ENCODE peak calls at places on chromosomes 3 and 15, in five cellular contexts. One of them, this sample, is unnamed.

GRCh38 chr15:69939513-69940440 is 157.9 kb downstream of the TLE3 start:
- DNase-seq in SJSA1: no peak
- DNase-seq in AG04450: no peak
- DNase-seq in NCI-H82: no peak
- DNase-seq in A172: no peak
- DNase-seq in this sample: no peak

GRCh38 chr3:100069472-100069871 is 44.8 kb downstream of the FILIP1L start:
- DNase-seq in NCI-H82: no peak
- DNase-seq in A172: no peak
- DNase-seq in AG04450: no peak
- DNase-seq in SJSA1: no peak
- DNase-seq in this sample: no peak

GRCh38 chr3:82364827-82365226 is 603.4 kb upstream of the GBE1 start:
- DNase-seq in SJSA1: no peak
- DNase-seq in A172: no peak
- DNase-seq in NCI-H82: no peak
- DNase-seq in AG04450: no peak
- DNase-seq in this sample: no peak

GRCh38 chr3:149936812-149937230 is 33.9 kb downstream of the PFN2 start:
- DNase-seq in AG04450: no peak
- DNase-seq in NCI-H82: peak; percentile 78
- DNase-seq in A172: peak; percentile 45
- DNase-seq in SJSA1: peak; percentile 43
- DNase-seq in this sample: peak; percentile 54

GRCh38 chr3:10514407-10515069 is 9.2 kb upstream of the ATP2B2 start:
- DNase-seq in A172: no peak
- DNase-seq in NCI-H82: no peak
- DNase-seq in SJSA1: no peak
- DNase-seq in AG04450: no peak
- DNase-seq in this sample: no peak

GRCh38 chr3:8712871-8713360 is 20.7 kb upstream of the CAV3 start:
- DNase-seq in NCI-H82: no peak
- DNase-seq in SJSA1: no peak
- DNase-seq in A172: no peak
- DNase-seq in AG04450: no peak
- DNase-seq in this sample: no peak

GRCh38 chr15:72787521-72787920 is 4.0 kb upstream of the ADPGK start:
- DNase-seq in AG04450: no peak
- DNase-seq in SJSA1: no peak
- DNase-seq in A172: no peak
- DNase-seq in NCI-H82: no peak
- DNase-seq in this sample: no peak

GRCh38 chr3:16060945-16061344 is 113.5 kb upstream of the GALNT15 start:
- DNase-seq in AG04450: peak; percentile 84
- DNase-seq in SJSA1: no peak
- DNase-seq in NCI-H82: no peak
- DNase-seq in A172: peak; percentile 88
- DNase-seq in this sample: no peak

GRCh38 chr15:41013698-41014414 is 60.6 kb downstream of the CHAC1 start:
- DNase-seq in NCI-H82: no peak
- DNase-seq in A172: no peak
- DNase-seq in AG04450: peak; percentile 59
- DNase-seq in SJSA1: no peak
- DNase-seq in this sample: no peak

GRCh38 chr3:31709005-31709404 is 176.3 kb downstream of the STT3B start:
- DNase-seq in SJSA1: no peak
- DNase-seq in NCI-H82: no peak
- DNase-seq in AG04450: no peak
- DNase-seq in A172: no peak
- DNase-seq in this sample: no peak

GRCh38 chr15:77742127-77742526 is 109.4 kb upstream of the LINGO1 start:
- DNase-seq in SJSA1: no peak
- DNase-seq in A172: no peak
- DNase-seq in AG04450: no peak
- DNase-seq in NCI-H82: no peak
- DNase-seq in this sample: no peak

GRCh38 chr3:70064194-70064787 is 64.8 kb downstream of the SAMMSON start:
- DNase-seq in SJSA1: peak; percentile 21
- DNase-seq in AG04450: peak; percentile 7
- DNase-seq in A172: peak; percentile 18
- DNase-seq in NCI-H82: peak; percentile 34
- DNase-seq in this sample: peak; percentile 48

GRCh38 chr15:75758071-75758872 is 45.6 kb upstream of the CSPG4 start:
- DNase-seq in A172: peak; percentile 87
- DNase-seq in AG04450: peak; percentile 55
- DNase-seq in NCI-H82: peak; percentile 95
- DNase-seq in SJSA1: peak; percentile 90
- DNase-seq in this sample: peak; percentile 95

GRCh38 chr3:126558336-126559071 is at the start of gene C3orf22:
- DNase-seq in NCI-H82: no peak
- DNase-seq in SJSA1: no peak
- DNase-seq in AG04450: no peak
- DNase-seq in A172: no peak
- DNase-seq in this sample: no peak

GRCh38 chr15:62163847-62164499 is 1.1 kb downstream of the C2CD4B start:
- DNase-seq in A172: no peak
- DNase-seq in SJSA1: peak; percentile 5
- DNase-seq in AG04450: no peak
- DNase-seq in NCI-H82: peak; percentile 32
- DNase-seq in this sample: no peak

GRCh38 chr3:172622916-172623700 is 87.8 kb downstream of the NCEH1 start:
- DNase-seq in A172: peak; percentile 52
- DNase-seq in AG04450: no peak
- DNase-seq in NCI-H82: peak; percentile 65
- DNase-seq in SJSA1: peak; percentile 72
- DNase-seq in this sample: peak; percentile 34

GRCh38 chr15:40313531-40314398 is 6.0 kb upstream of the PLCB2 start:
- DNase-seq in A172: peak; percentile 66
- DNase-seq in AG04450: no peak
- DNase-seq in SJSA1: peak; percentile 68
- DNase-seq in NCI-H82: peak; percentile 97
- DNase-seq in this sample: peak; percentile 87